ENCODE peak calls at places on chromosome 20, in seven cellular contexts. One of them, this sample, is unnamed.

GRCh38 chr20:36720510-36720909 is 25.4 kb downstream of the NDRG3 start:
- DNase-seq in brain microvascular endothelial cell: no peak
- DNase-seq in uterus: no peak
- DNase-seq in fibroblast of lung: no peak
- DNase-seq in GM23338: no peak
- DNase-seq in coronary artery: no peak
- DNase-seq in transverse colon: no peak
- DNase-seq in this sample: no peak

GRCh38 chr20:45354423-45355208 is 6.4 kb upstream of the SDC4 start:
- DNase-seq in GM23338: no peak
- DNase-seq in brain microvascular endothelial cell: peak; percentile 51
- DNase-seq in uterus: no peak
- DNase-seq in coronary artery: no peak
- DNase-seq in transverse colon: no peak
- DNase-seq in fibroblast of lung: peak; percentile 39
- DNase-seq in this sample: peak; percentile 68

GRCh38 chr20:23032056-23032455 is 3.1 kb upstream of the SSTR4 start:
- DNase-seq in brain microvascular endothelial cell: no peak
- DNase-seq in GM23338: no peak
- DNase-seq in transverse colon: no peak
- DNase-seq in uterus: no peak
- DNase-seq in coronary artery: peak; percentile 45
- DNase-seq in fibroblast of lung: no peak
- DNase-seq in this sample: no peak

GRCh38 chr20:17606001-17606400 is 36.1 kb downstream of the DSTN start:
- DNase-seq in uterus: no peak
- DNase-seq in brain microvascular endothelial cell: no peak
- DNase-seq in transverse colon: no peak
- DNase-seq in fibroblast of lung: no peak
- DNase-seq in coronary artery: no peak
- DNase-seq in GM23338: no peak
- DNase-seq in this sample: no peak

GRCh38 chr20:60034231-60035110 is 76.2 kb downstream of the CDH26 start:
- DNase-seq in fibroblast of lung: no peak
- DNase-seq in GM23338: no peak
- DNase-seq in coronary artery: no peak
- DNase-seq in uterus: no peak
- DNase-seq in brain microvascular endothelial cell: no peak
- DNase-seq in transverse colon: no peak
- DNase-seq in this sample: no peak

GRCh38 chr20:61588356-61589054 is 336.4 kb downstream of the CDH4 start:
- DNase-seq in GM23338: no peak
- DNase-seq in brain microvascular endothelial cell: peak; percentile 7
- DNase-seq in uterus: no peak
- DNase-seq in fibroblast of lung: peak; percentile 64
- DNase-seq in transverse colon: no peak
- DNase-seq in coronary artery: no peak
- DNase-seq in this sample: peak; percentile 62

GRCh38 chr20:57211406-57211805 is 55.0 kb downstream of the BMP7 start:
- DNase-seq in coronary artery: no peak
- DNase-seq in fibroblast of lung: no peak
- DNase-seq in transverse colon: no peak
- DNase-seq in brain microvascular endothelial cell: no peak
- DNase-seq in uterus: no peak
- DNase-seq in GM23338: no peak
- DNase-seq in this sample: no peak

GRCh38 chr20:17615645-17616479 is 46.0 kb downstream of the DSTN start:
- DNase-seq in coronary artery: peak; percentile 75
- DNase-seq in transverse colon: peak; percentile 10
- DNase-seq in uterus: no peak
- DNase-seq in GM23338: no peak
- DNase-seq in fibroblast of lung: no peak
- DNase-seq in brain microvascular endothelial cell: no peak
- DNase-seq in this sample: no peak

GRCh38 chr20:23122959-23123655 is 37.0 kb upstream of the CD93 start:
- DNase-seq in GM23338: no peak
- DNase-seq in transverse colon: no peak
- DNase-seq in coronary artery: no peak
- DNase-seq in fibroblast of lung: no peak
- DNase-seq in uterus: no peak
- DNase-seq in brain microvascular endothelial cell: no peak
- DNase-seq in this sample: no peak

GRCh38 chr20:31693987-31694661 is 28.5 kb downstream of the BCL2L1 start:
- DNase-seq in uterus: no peak
- DNase-seq in coronary artery: no peak
- DNase-seq in brain microvascular endothelial cell: no peak
- DNase-seq in fibroblast of lung: no peak
- DNase-seq in transverse colon: no peak
- DNase-seq in GM23338: peak; percentile 46
- DNase-seq in this sample: no peak

GRCh38 chr20:2261105-2261504 is 34.7 kb upstream of the TGM3 start:
- DNase-seq in coronary artery: no peak
- DNase-seq in uterus: no peak
- DNase-seq in fibroblast of lung: no peak
- DNase-seq in GM23338: no peak
- DNase-seq in brain microvascular endothelial cell: no peak
- DNase-seq in transverse colon: peak; percentile 81
- DNase-seq in this sample: no peak

GRCh38 chr20:1816384-1817381 is 78.5 kb upstream of the SIRPA start:
- DNase-seq in coronary artery: peak; percentile 70
- DNase-seq in GM23338: no peak
- DNase-seq in brain microvascular endothelial cell: no peak
- DNase-seq in uterus: no peak
- DNase-seq in fibroblast of lung: no peak
- DNase-seq in transverse colon: no peak
- DNase-seq in this sample: peak; percentile 38

GRCh38 chr20:33825340-33826269 is 14.5 kb downstream of the CHMP4B start:
- DNase-seq in transverse colon: no peak
- DNase-seq in brain microvascular endothelial cell: no peak
- DNase-seq in coronary artery: no peak
- DNase-seq in uterus: no peak
- DNase-seq in GM23338: no peak
- DNase-seq in fibroblast of lung: no peak
- DNase-seq in this sample: no peak

GRCh38 chr20:17556842-17557674 is 12.8 kb upstream of the DSTN start:
- DNase-seq in transverse colon: peak; percentile 73
- DNase-seq in GM23338: no peak
- DNase-seq in uterus: peak; percentile 84
- DNase-seq in coronary artery: no peak
- DNase-seq in fibroblast of lung: no peak
- DNase-seq in brain microvascular endothelial cell: no peak
- DNase-seq in this sample: peak; percentile 67

GRCh38 chr20:58099956-58100730 is 128.3 kb downstream of the ANKRD60 start:
- DNase-seq in coronary artery: no peak
- DNase-seq in fibroblast of lung: no peak
- DNase-seq in uterus: no peak
- DNase-seq in brain microvascular endothelial cell: no peak
- DNase-seq in GM23338: no peak
- DNase-seq in transverse colon: no peak
- DNase-seq in this sample: no peak

GRCh38 chr20:32479697-32480140 is 105.4 kb downstream of the NOL4L start:
- DNase-seq in transverse colon: peak; percentile 74
- DNase-seq in brain microvascular endothelial cell: no peak
- DNase-seq in coronary artery: no peak
- DNase-seq in uterus: no peak
- DNase-seq in fibroblast of lung: no peak
- DNase-seq in GM23338: no peak
- DNase-seq in this sample: no peak

GRCh38 chr20:36193937-36194712 is 39.6 kb downstream of the EPB41L1 start:
- DNase-seq in uterus: no peak
- DNase-seq in coronary artery: no peak
- DNase-seq in fibroblast of lung: no peak
- DNase-seq in transverse colon: no peak
- DNase-seq in brain microvascular endothelial cell: no peak
- DNase-seq in GM23338: no peak
- DNase-seq in this sample: no peak

GRCh38 chr20:32238483-32239425 is 31.1 kb downstream of the POFUT1 start:
- DNase-seq in GM23338: peak; percentile 53
- DNase-seq in coronary artery: no peak
- DNase-seq in uterus: no peak
- DNase-seq in brain microvascular endothelial cell: no peak
- DNase-seq in fibroblast of lung: no peak
- DNase-seq in transverse colon: no peak
- DNase-seq in this sample: no peak

GRCh38 chr20:61554617-61555016 is 302.6 kb downstream of the CDH4 start:
- DNase-seq in coronary artery: no peak
- DNase-seq in uterus: no peak
- DNase-seq in fibroblast of lung: no peak
- DNase-seq in brain microvascular endothelial cell: no peak
- DNase-seq in GM23338: no peak
- DNase-seq in transverse colon: no peak
- DNase-seq in this sample: no peak

GRCh38 chr20:2820084-2820895 is 4.1 kb downstream of the TMEM239 start:
- DNase-seq in uterus: peak; percentile 58
- DNase-seq in fibroblast of lung: peak; percentile 39
- DNase-seq in GM23338: peak; percentile 70
- DNase-seq in brain microvascular endothelial cell: peak; percentile 31
- DNase-seq in coronary artery: peak; percentile 64
- DNase-seq in transverse colon: no peak
- DNase-seq in this sample: peak; percentile 37

GRCh38 chr20:38238834-38239233 is 21.7 kb downstream of the KIAA1755 start:
- DNase-seq in uterus: no peak
- DNase-seq in transverse colon: no peak
- DNase-seq in brain microvascular endothelial cell: no peak
- DNase-seq in fibroblast of lung: no peak
- DNase-seq in GM23338: no peak
- DNase-seq in coronary artery: no peak
- DNase-seq in this sample: no peak

GRCh38 chr20:1386323-1386722 is 6.5 kb downstream of the FKBP1A start:
- DNase-seq in brain microvascular endothelial cell: no peak
- DNase-seq in GM23338: no peak
- DNase-seq in coronary artery: no peak
- DNase-seq in fibroblast of lung: no peak
- DNase-seq in uterus: no peak
- DNase-seq in transverse colon: no peak
- DNase-seq in this sample: no peak

GRCh38 chr20:35008411-35009342 is 53.0 kb downstream of the MYH7B start:
- DNase-seq in transverse colon: peak; percentile 4
- DNase-seq in fibroblast of lung: peak; percentile 34
- DNase-seq in GM23338: no peak
- DNase-seq in brain microvascular endothelial cell: no peak
- DNase-seq in uterus: peak; percentile 11
- DNase-seq in coronary artery: peak; percentile 77
- DNase-seq in this sample: no peak

DNA sequence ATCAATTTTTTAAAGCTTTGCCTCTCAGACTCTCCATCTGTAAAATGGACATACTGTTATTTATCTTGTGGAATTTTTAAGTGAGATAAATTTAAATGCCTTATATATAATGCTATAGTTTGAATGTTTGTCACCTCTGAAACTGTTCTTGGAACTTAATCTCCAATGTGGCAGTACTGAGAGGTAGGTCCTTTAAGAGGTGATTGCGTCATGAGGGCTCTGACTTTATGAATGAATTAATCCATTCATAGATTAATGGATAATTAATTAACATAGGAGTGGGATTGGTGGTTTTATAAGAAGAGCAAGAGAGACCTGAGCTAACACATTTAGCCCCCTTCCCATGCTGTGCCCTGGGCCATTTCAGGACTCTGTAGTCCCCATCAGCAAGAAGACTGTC is 326.3 kb upstream of the TSHZ2 start:
- DNase-seq in brain microvascular endothelial cell: no peak
- DNase-seq in coronary artery: no peak
- DNase-seq in uterus: no peak
- DNase-seq in fibroblast of lung: no peak
- DNase-seq in GM23338: no peak
- DNase-seq in transverse colon: no peak
- DNase-seq in this sample: no peak
- H3K4me3 ChIP-seq in brain microvascular endothelial cell: no peak overlapping the region
- H3K4me3 ChIP-seq in coronary artery: no peak overlapping the region
- H3K4me3 ChIP-seq in uterus: no peak overlapping the region
- H3K4me3 ChIP-seq in fibroblast of lung: no peak overlapping the region
- H3K4me3 ChIP-seq in GM23338: no peak overlapping the region
- H3K4me3 ChIP-seq in transverse colon: no peak overlapping the region
- H3K4me3 ChIP-seq in this sample: no peak overlapping the region

GRCh38 chr20:51089272-51089671 is 66.4 kb upstream of the KCNG1 start:
- DNase-seq in fibroblast of lung: no peak
- DNase-seq in transverse colon: no peak
- DNase-seq in uterus: no peak
- DNase-seq in GM23338: no peak
- DNase-seq in coronary artery: no peak
- DNase-seq in brain microvascular endothelial cell: no peak
- DNase-seq in this sample: no peak

GRCh38 chr20:51089840-51090239 is 66.9 kb upstream of the KCNG1 start:
- DNase-seq in fibroblast of lung: no peak
- DNase-seq in GM23338: no peak
- DNase-seq in brain microvascular endothelial cell: no peak
- DNase-seq in uterus: no peak
- DNase-seq in transverse colon: no peak
- DNase-seq in coronary artery: no peak
- DNase-seq in this sample: no peak

GRCh38 chr20:51092238-51092822 is 69.4 kb upstream of the KCNG1 start:
- DNase-seq in brain microvascular endothelial cell: peak; percentile 8
- DNase-seq in transverse colon: no peak
- DNase-seq in coronary artery: no peak
- DNase-seq in fibroblast of lung: no peak
- DNase-seq in uterus: no peak
- DNase-seq in GM23338: peak; percentile 46
- DNase-seq in this sample: no peak

GRCh38 chr20:51093240-51093763 is 70.4 kb upstream of the KCNG1 start:
- DNase-seq in GM23338: no peak
- DNase-seq in fibroblast of lung: no peak
- DNase-seq in transverse colon: no peak
- DNase-seq in coronary artery: no peak
- DNase-seq in uterus: no peak
- DNase-seq in brain microvascular endothelial cell: no peak
- DNase-seq in this sample: no peak

GRCh38 chr20:51091564-51092195 is 68.8 kb upstream of the KCNG1 start:
- DNase-seq in coronary artery: no peak
- DNase-seq in uterus: no peak
- DNase-seq in transverse colon: no peak
- DNase-seq in brain microvascular endothelial cell: no peak
- DNase-seq in fibroblast of lung: no peak
- DNase-seq in GM23338: peak; percentile 37
- DNase-seq in this sample: no peak
- H3K4me3 ChIP-seq in coronary artery: no peak overlapping the region
- H3K4me3 ChIP-seq in uterus: no peak overlapping the region
- H3K4me3 ChIP-seq in transverse colon: no peak overlapping the region
- H3K4me3 ChIP-seq in brain microvascular endothelial cell: no peak overlapping the region
- H3K4me3 ChIP-seq in fibroblast of lung: no peak overlapping the region
- H3K4me3 ChIP-seq in GM23338: peak overlapping the region; percentile 34
- H3K4me3 ChIP-seq in this sample: no peak overlapping the region

GRCh38 chr20:7454047-7454446 is 486.2 kb downstream of the HAO1 start:
- DNase-seq in transverse colon: no peak
- DNase-seq in GM23338: no peak
- DNase-seq in brain microvascular endothelial cell: no peak
- DNase-seq in coronary artery: no peak
- DNase-seq in fibroblast of lung: no peak
- DNase-seq in uterus: no peak
- DNase-seq in this sample: no peak
- H3K4me3 ChIP-seq in transverse colon: no peak overlapping the region
- H3K4me3 ChIP-seq in GM23338: no peak overlapping the region
- H3K4me3 ChIP-seq in brain microvascular endothelial cell: no peak overlapping the region
- H3K4me3 ChIP-seq in coronary artery: no peak overlapping the region
- H3K4me3 ChIP-seq in fibroblast of lung: no peak overlapping the region
- H3K4me3 ChIP-seq in uterus: no peak overlapping the region
- H3K4me3 ChIP-seq in this sample: no peak overlapping the region

DNA sequence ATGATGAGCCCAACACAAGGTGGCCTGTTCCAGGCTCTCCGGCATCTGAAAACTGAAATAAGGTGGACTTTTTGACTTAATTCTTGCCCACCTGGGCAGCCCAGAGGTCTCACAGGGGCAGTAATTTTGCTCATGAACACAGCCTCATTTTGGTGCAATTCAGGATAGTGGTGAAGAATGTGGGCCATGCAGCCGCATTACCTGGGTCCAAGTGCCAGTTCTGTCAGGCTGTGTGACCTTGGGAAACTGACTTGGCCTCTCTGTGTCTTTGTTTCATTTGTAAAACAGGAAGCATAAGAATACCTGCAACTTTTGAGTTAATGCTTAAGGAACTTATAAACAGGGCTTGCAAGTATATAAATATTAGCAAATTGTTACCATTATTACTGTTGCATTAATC is 5.6 kb downstream of the PREX1 start:
- DNase-seq in coronary artery: no peak
- DNase-seq in fibroblast of lung: no peak
- DNase-seq in uterus: no peak
- DNase-seq in brain microvascular endothelial cell: no peak
- DNase-seq in GM23338: no peak
- DNase-seq in transverse colon: no peak
- DNase-seq in this sample: no peak
- H3K4me3 ChIP-seq in coronary artery: no peak overlapping the region
- H3K4me3 ChIP-seq in fibroblast of lung: no peak overlapping the region
- H3K4me3 ChIP-seq in uterus: no peak overlapping the region
- H3K4me3 ChIP-seq in brain microvascular endothelial cell: no peak overlapping the region
- H3K4me3 ChIP-seq in GM23338: no peak overlapping the region
- H3K4me3 ChIP-seq in transverse colon: no peak overlapping the region
- H3K4me3 ChIP-seq in this sample: no peak overlapping the region

This sample was measured in astrocyte of the spinal cord.